ENCODE peak calls at places on chromosomes 13 and 19, in five cellular contexts. W, Q, N, D and F are unnamed samples. For H3K4me1, the result is how much of the 10 kb centered on the place peaks cover.

GRCh38 chr13:109869312-109870237 is 83.2 kb upstream of the IRS2 start:
- DNase-seq in N (peak), D (peak), Q (peak), W (peak), F (peak)

GRCh38 chr19:40413291-40413994 is at the start of gene PRX:
- DNase-seq in N (no peak), W (peak), Q (peak), D (no peak), F (no peak)

GRCh38 chr13:51122868-51123267 is 11.8 kb upstream of the C13orf42 start:
- DNase-seq in W (no peak), D (no peak), Q (peak), N (no peak), F (no peak)

GRCh38 chr13:72886272-72887062 is 104.5 kb downstream of the PIBF1 start:
- DNase-seq in Q (no peak), D (no peak), N (no peak), W (no peak), F (no peak)

GRCh38 chr19:15501596-15501995 is 6.7 kb upstream of the CYP4F22 start:
- DNase-seq in W (no peak), N (no peak), Q (no peak), D (no peak), F (no peak)

GRCh38 chr19:49854861-49855263 is 3.9 kb downstream of the PTOV1 start:
- DNase-seq in W (no peak), Q (no peak), D (no peak), N (no peak), F (no peak)

GRCh38 chr19:13834308-13834790 is 39.1 kb downstream of the ZSWIM4 start:
- DNase-seq in N (no peak), Q (peak), W (no peak), D (no peak), F (no peak)

GRCh38 chr19:51808333-51808986 is 13.5 kb downstream of the FPR3 start:
- DNase-seq in Q (no peak), N (no peak), D (no peak), W (no peak), F (no peak)

GRCh38 chr19:19588546-19588945 is 29.9 kb downstream of the PBX4 start:
- DNase-seq in D (no peak), W (no peak), Q (no peak), N (no peak), F (no peak)

GRCh38 chr19:11168568-11168967 is 13.0 kb upstream of the SPC24 start:
- DNase-seq in N (no peak), W (no peak), Q (no peak), D (no peak), F (no peak)

GRCh38 chr19:31147234-31147633 is 202.0 kb downstream of the TSHZ3 start:
- DNase-seq in N (no peak), Q (no peak), D (no peak), W (no peak), F (no peak)

GRCh38 chr13:88183440-88183839 is 512.3 kb downstream of the SLITRK5 start:
- DNase-seq in W (no peak), N (no peak), D (no peak), Q (no peak), F (no peak)

GRCh38 chr19:45306522-45307027 is 16.1 kb downstream of the CKM start:
- DNase-seq in N (no peak), W (peak), Q (peak), D (no peak), F (no peak)

GRCh38 chr13:95246292-95247082 is 54.8 kb downstream of the ABCC4 start:
- DNase-seq in W (no peak), D (no peak), N (no peak), Q (no peak), F (no peak)

GRCh38 chr19:19525611-19526380 is 2.9 kb upstream of the YJEFN3 start:
- DNase-seq in W (no peak), N (no peak), D (no peak), Q (no peak), F (no peak)

GRCh38 chr13:44620057-44620456 is 43.9 kb upstream of the TSC22D1 start:
- DNase-seq in W (no peak), N (no peak), D (no peak), Q (no peak), F (no peak)

GRCh38 chr13:26168835-26169234 is 53.3 kb downstream of the RNF6 start:
- DNase-seq in D (no peak), W (no peak), Q (no peak), N (no peak), F (no peak)

GRCh38 chr13:32796754-32797153 is 210.5 kb downstream of the PDS5B start:
- DNase-seq in D (no peak), W (no peak), Q (peak), N (no peak), F (no peak)

GRCh38 chr19:57803594-57804325 is 11.0 kb downstream of the ZNF552 start:
- DNase-seq in N (peak), W (no peak), Q (peak), D (no peak), F (peak)

GRCh38 chr19:2616741-2617392 is 85.6 kb downstream of the GNG7 start:
- DNase-seq in N (peak), W (no peak), D (no peak), Q (no peak), F (peak)

GRCh38 chr13:80509264-80509663 is 168.3 kb upstream of the SPRY2 start:
- DNase-seq in Q (no peak), W (no peak), N (no peak), D (no peak), F (no peak)

GRCh38 chr13:113209336-113209879 is at the start of gene CUL4A:
- DNase-seq in N (peak), D (peak), W (peak), Q (peak), F (peak)

GRCh38 chr13:82305588-82305987 is 1576.7 kb downstream of the SLITRK1 start:
- DNase-seq in W (no peak), Q (no peak), N (no peak), D (no peak), F (no peak)

GRCh38 chr19:1254081-1254527 is 5.7 kb downstream of the MIDN start:
- DNase-seq in N (peak), Q (no peak), D (no peak), W (no peak), F (peak)

GRCh38 chr13:100244431-100244830 is 155.5 kb downstream of the PCCA start:
- DNase-seq in Q (no peak), W (no peak), N (no peak), D (no peak), F (no peak)

GRCh38 chr13:80924596-80924995 is 583.7 kb upstream of the SPRY2 start:
- DNase-seq in N (no peak), D (no peak), W (peak), Q (no peak), F (no peak)

GRCh38 chr19:16258440-16258903 is 60.8 kb downstream of the AP1M1 start:
- DNase-seq in W (no peak), D (no peak), N (peak), Q (no peak), F (peak)

GRCh38 chr19:1809663-1810062 is 2.4 kb downstream of the ATP8B3 start:
- DNase-seq in Q (no peak), W (peak), N (peak), D (no peak), F (no peak)

GRCh38 chr19:51448011-51448744 is 10.1 kb downstream of the SIGLEC8 start:
- DNase-seq in Q (no peak), N (no peak), W (no peak), D (no peak), F (no peak)

GRCh38 chr13:42602910-42603309 is 29.0 kb downstream of the TNFSF11 start:
- DNase-seq in D (no peak), Q (no peak), N (no peak), W (no peak), F (no peak)

GRCh38 chr19:8456064-8456463 is 11.3 kb downstream of the HNRNPM start:
- DNase-seq in N (no peak), D (no peak), W (peak), Q (peak), F (no peak)

GRCh38 chr19:8457209-8457608 is 12.4 kb downstream of the HNRNPM start:
- DNase-seq in Q (no peak), N (no peak), W (no peak), D (no peak), F (no peak)

GRCh38 chr19:8459095-8459494 is 14.3 kb downstream of the HNRNPM start:
- DNase-seq in D (no peak), W (no peak), Q (no peak), N (no peak), F (no peak)

GRCh38 chr19:8458380-8458779 is 13.6 kb downstream of the HNRNPM start:
- DNase-seq in Q (no peak), N (no peak), W (no peak), D (no peak), F (no peak)

GRCh38 chr19:8457802-8458201 is 13.0 kb downstream of the HNRNPM start:
- DNase-seq in D (no peak), Q (no peak), W (no peak), N (no peak), F (no peak)
- H3K4me1 ChIP-seq in D (half or more), Q (under half), W (under half), N (half or more), F (half or more)

GRCh38 chr19:8697671-8698432 is 743 bp downstream of the ACTL9 start:
- DNase-seq in N (no peak), Q (peak), W (no peak), D (no peak), F (no peak)
- TF ChIP-seq CTCF in N (no peak), Q (peak), W (no peak), D (no peak), F (no peak)

GRCh38 chr19:29676586-29676985 is 11.3 kb downstream of the PLEKHF1 start:
- DNase-seq in W (no peak), N (no peak), Q (no peak), D (no peak), F (peak)
- H3K4me1 ChIP-seq in W (under half), N (half or more), Q (under half), D (under half), F (half or more)

DNA sequence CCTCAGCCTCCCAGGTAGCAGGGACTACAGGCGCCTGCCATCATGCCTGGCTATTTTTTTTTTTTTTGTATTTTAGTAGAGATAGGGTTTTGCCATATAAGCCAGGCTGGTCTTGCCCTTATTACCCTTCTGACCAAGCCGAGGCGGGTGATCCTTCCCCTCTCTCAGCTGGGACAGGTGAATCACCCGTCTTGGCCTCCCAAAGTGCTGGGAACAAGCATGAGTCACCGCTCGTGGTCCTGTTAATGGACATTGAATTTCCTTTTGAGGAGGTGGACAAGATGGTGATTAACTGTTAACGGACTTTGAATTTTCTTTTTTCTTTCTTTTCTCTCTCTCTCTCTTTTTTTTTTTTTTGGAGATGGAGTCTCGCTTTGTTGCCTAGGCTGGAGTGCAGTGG is 10.6 kb downstream of the CD70 start:
- DNase-seq in D (no peak), Q (no peak), W (no peak), N (no peak), F (no peak)
- TF ChIP-seq CTCF in D (no peak), Q (no peak), W (no peak), N (no peak), F (no peak)